ENCODE peak calls at places on chromosome 15, in ten cellular contexts. N is ovary; M is neural crest cell; Y is AG10803; J is bronchial epithelial cell; S is neural progenitor cell; R is pancreas; F is progenitor cell of endocrine pancreas; V is CD4-positive, alpha-beta T cell; C is CD8-positive, alpha-beta T cell. I is an unnamed sample.

GRCh38 chr15:93135459-93135858 is 46.4 kb upstream of the RGMA start:
- DNase-seq in N (no peak), M (no peak), Y (no peak), J (no peak), S (no peak), R (no peak), F (no peak), V (no peak), C (no peak), I (no peak)

GRCh38 chr15:88586401-88587162 is 34.6 kb upstream of the AEN start:
- DNase-seq in N (no peak), M (no peak), Y (no peak), J (peak), S (no peak), R (no peak), F (no peak), V (no peak), C (no peak), I (no peak)

GRCh38 chr15:101368868-101369642 is 74.0 kb upstream of the SNRPA1 start:
- DNase-seq in N (no peak), M (no peak), Y (no peak), J (no peak), S (no peak), R (no peak), F (no peak), V (no peak), C (no peak), I (no peak)

GRCh38 chr15:47900731-47901130 is 183.4 kb downstream of the SEMA6D start:
- DNase-seq in N (no peak), M (no peak), Y (no peak), J (no peak), S (no peak), R (no peak), F (no peak), V (no peak), C (no peak), I (no peak)

GRCh38 chr15:63896336-63897115 is 62.8 kb upstream of the HERC1 start:
- DNase-seq in N (peak), M (no peak), Y (peak), J (peak), S (no peak), R (no peak), F (no peak), V (peak), C (no peak), I (peak)

GRCh38 chr15:58269455-58270414 is 131.6 kb downstream of the AQP9 start:
- DNase-seq in N (no peak), M (peak), Y (peak), J (peak), S (peak), R (peak), F (peak), V (peak), C (no peak), I (no peak)

GRCh38 chr15:80568876-80569605 is 126.1 kb upstream of the ABHD17C start:
- DNase-seq in N (no peak), M (no peak), Y (no peak), J (no peak), S (no peak), R (no peak), F (no peak), V (no peak), C (no peak), I (no peak)

GRCh38 chr15:68783226-68784054 is 37.3 kb downstream of the ANP32A start:
- DNase-seq in N (no peak), M (no peak), Y (no peak), J (no peak), S (peak), R (peak), F (no peak), V (peak), C (peak), I (no peak)

GRCh38 chr15:68436680-68437079 is 4.7 kb upstream of the ITGA11 start:
- DNase-seq in N (no peak), M (peak), Y (no peak), J (no peak), S (no peak), R (no peak), F (no peak), V (no peak), C (no peak), I (no peak)

GRCh38 chr15:52567886-52568568 is 803 bp downstream of the ARPP19 start:
- DNase-seq in N (peak), M (no peak), Y (peak), J (peak), S (no peak), R (peak), F (peak), V (peak), C (peak), I (no peak)

GRCh38 chr15:54719325-54719724 is 477.4 kb downstream of the RSL24D1 start:
- DNase-seq in N (no peak), M (no peak), Y (no peak), J (no peak), S (no peak), R (no peak), F (no peak), V (no peak), C (no peak), I (no peak)

GRCh38 chr15:47685141-47685870 is 32.0 kb upstream of the SEMA6D start:
- DNase-seq in N (no peak), M (no peak), Y (peak), J (peak), S (no peak), R (no peak), F (no peak), V (no peak), C (no peak), I (no peak)

GRCh38 chr15:68348064-68348463 is 70.5 kb downstream of the FEM1B start:
- DNase-seq in N (no peak), M (no peak), Y (peak), J (no peak), S (no peak), R (no peak), F (no peak), V (no peak), C (no peak), I (no peak)

GRCh38 chr15:34116620-34117019 is 14.7 kb downstream of the PGBD4 start:
- DNase-seq in N (no peak), M (no peak), Y (peak), J (no peak), S (no peak), R (no peak), F (no peak), V (no peak), C (no peak), I (no peak)

GRCh38 chr15:92468987-92469386 is 75.3 kb downstream of the ST8SIA2 start:
- DNase-seq in N (no peak), M (no peak), Y (no peak), J (no peak), S (no peak), R (no peak), F (no peak), V (no peak), C (no peak), I (no peak)

GRCh38 chr15:61681038-61681418 is 379.2 kb downstream of the VPS13C start:
- DNase-seq in N (no peak), M (no peak), Y (no peak), J (no peak), S (no peak), R (no peak), F (no peak), V (no peak), C (no peak), I (no peak)

GRCh38 chr15:81312790-81313543 is 11.0 kb downstream of the STARD5 start:
- DNase-seq in N (peak), M (no peak), Y (peak), J (peak), S (no peak), R (peak), F (no peak), V (no peak), C (no peak), I (peak)

GRCh38 chr15:25790003-25790660 is 73.0 kb downstream of the ATP10A start:
- DNase-seq in N (peak), M (no peak), Y (peak), J (no peak), S (no peak), R (peak), F (no peak), V (no peak), C (no peak), I (peak)

GRCh38 chr15:64213646-64214045 is 50.8 kb upstream of the PPIB start:
- DNase-seq in N (no peak), M (no peak), Y (no peak), J (peak), S (no peak), R (no peak), F (no peak), V (no peak), C (no peak), I (no peak)

GRCh38 chr15:68730491-68731317 is 90.0 kb downstream of the ANP32A start:
- DNase-seq in N (peak), M (no peak), Y (peak), J (peak), S (peak), R (no peak), F (no peak), V (peak), C (no peak), I (no peak)

GRCh38 chr15:99954361-99955180 is 221.3 kb upstream of the LYSMD4 start:
- DNase-seq in N (peak), M (no peak), Y (no peak), J (no peak), S (no peak), R (no peak), F (no peak), V (no peak), C (no peak), I (no peak)

GRCh38 chr15:47812436-47813109 is 95.3 kb downstream of the SEMA6D start:
- DNase-seq in N (no peak), M (no peak), Y (peak), J (peak), S (no peak), R (no peak), F (no peak), V (no peak), C (no peak), I (no peak)

GRCh38 chr15:92232317-92232716 is 161.4 kb upstream of the ST8SIA2 start:
- DNase-seq in N (no peak), M (no peak), Y (no peak), J (no peak), S (no peak), R (no peak), F (no peak), V (no peak), C (no peak), I (no peak)

GRCh38 chr15:50816191-50816590 is 50.7 kb upstream of the SPPL2A start:
- DNase-seq in N (no peak), M (no peak), Y (no peak), J (peak), S (no peak), R (no peak), F (no peak), V (no peak), C (no peak), I (no peak)

GRCh38 chr15:101112336-101113113 is 139.3 kb downstream of the CHSY1 start:
- DNase-seq in N (no peak), M (no peak), Y (no peak), J (peak), S (no peak), R (no peak), F (no peak), V (no peak), C (no peak), I (no peak)

GRCh38 chr15:37094542-37095196 is 5.7 kb downstream of the MEIS2 start:
- DNase-seq in N (no peak), M (no peak), Y (no peak), J (no peak), S (no peak), R (no peak), F (no peak), V (no peak), C (no peak), I (no peak)

GRCh38 chr15:98547741-98548166 is 100.6 kb upstream of the IGF1R start:
- DNase-seq in N (no peak), M (peak), Y (no peak), J (no peak), S (peak), R (peak), F (no peak), V (no peak), C (no peak), I (peak)

GRCh38 chr15:67998599-67999122 is 55.5 kb upstream of the PIAS1 start:
- DNase-seq in N (no peak), M (no peak), Y (peak), J (peak), S (no peak), R (peak), F (no peak), V (no peak), C (no peak), I (no peak)

GRCh38 chr15:72923304-72923703 is 129.0 kb upstream of the NEO1 start:
- DNase-seq in N (no peak), M (no peak), Y (no peak), J (no peak), S (peak), R (no peak), F (no peak), V (no peak), C (no peak), I (no peak)
- TF ChIP-seq CTCF in N (no peak), M (no peak), Y (no peak), J (no peak), S (peak), R (no peak), F (no peak), V (no peak), C (no peak), I (no peak)

DNA sequence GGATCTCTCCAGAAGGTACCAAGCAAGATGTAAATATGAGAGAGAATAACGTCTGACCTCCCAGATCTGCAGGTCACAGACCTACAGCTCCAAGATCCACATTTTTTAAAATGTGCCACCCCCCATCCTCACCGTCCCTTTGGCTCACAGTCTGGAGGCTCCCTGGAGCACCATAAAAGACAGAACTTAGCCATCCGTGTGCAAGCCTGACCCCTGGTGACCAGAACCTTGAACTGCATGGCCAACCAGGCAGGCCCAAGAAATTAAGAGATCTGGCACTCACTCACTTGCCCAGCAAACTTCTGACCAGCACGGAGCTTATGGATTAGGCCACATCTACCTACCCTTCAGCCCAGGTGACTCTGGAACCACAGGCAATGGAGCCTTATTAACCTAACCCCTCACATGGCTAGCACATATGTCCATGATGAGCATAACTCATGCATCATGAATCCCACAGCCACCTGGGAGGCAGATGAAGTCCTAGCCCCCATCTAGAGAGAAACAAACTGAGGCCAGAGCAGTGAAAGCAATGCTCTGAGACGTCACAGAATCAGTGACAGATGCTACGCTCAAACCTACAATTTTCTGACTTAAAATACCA is 275.3 kb downstream of the UACA start:
- DNase-seq in N (peak), M (peak), Y (peak), J (peak), S (peak), R (peak), F (peak), V (peak), C (peak), I (peak)
- TF ChIP-seq CTCF in N (peak), M (peak), Y (peak), J (peak), S (peak), R (peak), F (peak), V (peak), C (peak), I (peak)

GRCh38 chr15:69955240-69955894 is 142.3 kb downstream of the TLE3 start:
- DNase-seq in N (no peak), M (no peak), Y (no peak), J (no peak), S (no peak), R (no peak), F (no peak), V (no peak), C (no peak), I (no peak)

GRCh38 chr15:69952210-69952555 is 145.5 kb downstream of the TLE3 start:
- DNase-seq in N (no peak), M (no peak), Y (no peak), J (no peak), S (no peak), R (no peak), F (no peak), V (no peak), C (no peak), I (no peak)

GRCh38 chr15:69954726-69955125 is 143.0 kb downstream of the TLE3 start:
- DNase-seq in N (no peak), M (no peak), Y (no peak), J (no peak), S (peak), R (no peak), F (no peak), V (no peak), C (no peak), I (no peak)

GRCh38 chr15:69953816-69954215 is 143.9 kb downstream of the TLE3 start:
- DNase-seq in N (no peak), M (no peak), Y (no peak), J (no peak), S (no peak), R (no peak), F (no peak), V (no peak), C (no peak), I (no peak)

GRCh38 chr15:69951511-69952209 is 146.1 kb downstream of the TLE3 start:
- DNase-seq in N (no peak), M (no peak), Y (peak), J (peak), S (no peak), R (no peak), F (no peak), V (no peak), C (no peak), I (no peak)
- TF ChIP-seq CTCF in N (no peak), M (no peak), Y (peak), J (no peak), S (no peak), R (no peak), F (no peak), V (no peak), C (no peak), I (no peak)

GRCh38 chr15:89775815-89776214 is 317 bp upstream of the MESP2 start:
- DNase-seq in N (no peak), M (no peak), Y (no peak), J (no peak), S (no peak), R (no peak), F (no peak), V (no peak), C (no peak), I (no peak)

GRCh38 chr15:89776274-89777072 is at the start of gene MESP2:
- DNase-seq in N (peak), M (peak), Y (peak), J (peak), S (peak), R (peak), F (peak), V (peak), C (no peak), I (peak)

GRCh38 chr15:89777821-89778380 is 1.8 kb downstream of the MESP2 start:
- DNase-seq in N (no peak), M (no peak), Y (no peak), J (no peak), S (no peak), R (no peak), F (no peak), V (no peak), C (no peak), I (no peak)

GRCh38 chr15:89778861-89779260 is 2.7 kb downstream of the MESP2 start:
- DNase-seq in N (no peak), M (no peak), Y (no peak), J (no peak), S (no peak), R (no peak), F (no peak), V (no peak), C (no peak), I (no peak)

GRCh38 chr15:89777073-89777820 is 1.1 kb downstream of the MESP2 start:
- DNase-seq in N (no peak), M (no peak), Y (no peak), J (no peak), S (no peak), R (peak), F (no peak), V (no peak), C (no peak), I (no peak)
- TF ChIP-seq CTCF in N (no peak), M (no peak), Y (no peak), J (no peak), S (no peak), R (no peak), F (no peak), V (no peak), C (no peak), I (no peak)

GRCh38 chr15:28191832-28192231 is 92.7 kb upstream of the OCA2 start:
- DNase-seq in N (peak), M (peak), Y (peak), J (no peak), S (peak), R (peak), F (no peak), V (no peak), C (no peak), I (no peak)
- TF ChIP-seq CTCF in N (peak), M (peak), Y (peak), J (no peak), S (peak), R (no peak), F (peak), V (no peak), C (no peak), I (no peak)

DNA sequence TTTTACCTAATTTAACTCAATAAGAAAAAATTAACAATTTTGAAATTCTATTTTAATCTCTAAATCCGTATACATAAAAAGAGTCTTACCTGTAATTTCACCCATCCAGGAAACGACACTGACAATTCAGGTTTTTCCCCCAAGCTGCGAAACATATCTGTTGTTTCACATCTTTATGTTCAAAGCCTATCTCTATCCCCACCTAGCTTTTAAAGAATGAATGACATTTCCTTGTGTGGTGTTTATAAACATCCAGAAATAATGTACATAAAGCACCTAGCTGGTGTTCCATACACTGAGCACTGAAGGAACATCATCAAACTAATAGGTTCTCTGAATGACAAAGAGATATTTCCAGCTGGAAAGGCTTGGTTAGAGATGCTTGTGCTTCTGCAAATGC is 867.8 kb downstream of the SQOR start:
- DNase-seq in N (no peak), M (no peak), Y (no peak), J (peak), S (peak), R (no peak), F (no peak), V (no peak), C (no peak), I (no peak)
- TF ChIP-seq CTCF in N (no peak), M (peak), Y (peak), J (no peak), S (peak), R (no peak), F (no peak), V (no peak), C (no peak), I (no peak)

DNA sequence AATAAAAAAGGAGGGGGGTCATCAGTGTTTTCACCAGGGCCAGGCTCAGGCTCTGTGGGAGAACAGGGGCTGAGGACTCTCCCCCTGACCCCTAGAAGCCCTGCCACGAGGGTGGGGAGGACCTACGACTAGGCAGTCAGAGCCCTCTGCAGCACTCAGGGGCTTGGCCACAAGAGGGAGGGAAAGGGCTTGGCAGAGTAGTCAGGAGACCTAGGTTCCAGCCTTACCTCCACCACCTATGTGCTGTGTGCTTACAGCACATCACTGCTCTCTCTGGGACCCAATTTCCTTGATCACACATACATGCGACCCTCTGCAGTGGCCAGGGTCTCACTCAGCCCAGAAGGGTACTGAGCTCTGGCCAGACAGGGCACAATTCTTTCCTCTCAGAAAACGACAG is 16.3 kb upstream of the SKIC8 start:
- DNase-seq in N (no peak), M (peak), Y (no peak), J (no peak), S (peak), R (no peak), F (no peak), V (no peak), C (no peak), I (no peak)
- TF ChIP-seq CTCF in N (no peak), M (peak), Y (peak), J (peak), S (peak), R (no peak), F (peak), V (no peak), C (no peak), I (no peak)

DNA sequence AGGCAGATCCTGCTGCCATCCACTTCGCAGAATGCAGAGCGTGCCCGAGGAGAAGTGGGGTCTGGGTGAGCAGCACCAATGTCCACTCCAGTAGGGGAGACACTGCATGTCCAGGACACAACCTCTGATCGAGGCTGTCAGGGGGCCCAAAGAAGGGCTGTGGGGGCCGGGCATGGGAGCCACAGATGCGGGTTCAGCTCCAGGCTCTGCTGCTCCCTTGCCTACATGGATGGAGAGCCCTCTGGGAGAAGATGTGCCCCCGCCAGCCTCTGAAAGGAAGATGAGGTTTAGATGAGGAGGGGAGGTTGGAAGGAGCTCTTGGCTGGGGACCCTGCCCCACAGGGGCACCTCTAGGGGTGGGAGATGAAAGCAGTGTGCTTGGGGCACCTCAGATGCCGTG is 75.4 kb downstream of the KLF13 start:
- DNase-seq in N (no peak), M (no peak), Y (no peak), J (no peak), S (no peak), R (no peak), F (no peak), V (no peak), C (no peak), I (no peak)
- TF ChIP-seq CTCF in N (no peak), M (no peak), Y (no peak), J (no peak), S (no peak), R (no peak), F (no peak), V (no peak), C (no peak), I (no peak)

I was measured in CD14-positive monocyte.